ENCODE peak calls at places on chromosomes 11 and 22, in seven cellular contexts. C is mucosa of descending colon; E is left ventricle myocardium inferior; K is kidney; S is CD8-positive, alpha-beta memory T cell; R is gastrocnemius medialis; V is uterus. T is an unnamed sample.

GRCh38 chr22:49244466-49245420 is 582.9 kb downstream of the BRD1 start:
- DNase-seq in C (no peak), E (no peak), K (peak; percentile 43), S (no peak), R (no peak), V (no peak), T (peak; percentile 1)

GRCh38 chr11:74672956-74673895 is 58.0 kb downstream of the CHRDL2 start:
- DNase-seq in C (peak; percentile 67), E (peak; percentile 83), K (peak; percentile 85), S (no peak), R (peak; percentile 70), V (peak; percentile 98), T (peak; percentile 94)

GRCh38 chr11:74932169-74932568 is 16.7 kb downstream of the XRRA1 start:
- DNase-seq in C (no peak), E (no peak), K (no peak), S (no peak), R (no peak), V (no peak), T (peak; percentile 37)

GRCh38 chr11:1869427-1870325 is 16.8 kb downstream of the LSP1 start:
- DNase-seq in C (peak; percentile 52), E (peak; percentile 30), K (peak; percentile 67), S (no peak), R (no peak), V (peak; percentile 52), T (no peak)

GRCh38 chr11:3802016-3802790 is 4.8 kb upstream of the NUP98 start:
- DNase-seq in C (no peak), E (no peak), K (no peak), S (no peak), R (no peak), V (no peak), T (no peak)

GRCh38 chr11:57458060-57458409 is 2.3 kb upstream of the RTN4RL2 start:
- DNase-seq in C (peak; percentile 54), E (no peak), K (no peak), S (peak; percentile 8), R (no peak), V (no peak), T (no peak)

GRCh38 chr11:2742201-2742600 is 42.4 kb upstream of the KCNQ1OT1 start:
- DNase-seq in C (peak; percentile 19), E (peak; percentile 4), K (peak; percentile 57), S (no peak), R (no peak), V (no peak), T (no peak)

GRCh38 chr11:129214710-129215295 is 22.7 kb upstream of the ARHGAP32 start:
- DNase-seq in C (no peak), E (no peak), K (no peak), S (no peak), R (no peak), V (no peak), T (peak; percentile 9)

GRCh38 chr11:62715150-62716130 is 8.0 kb downstream of the GNG3 start:
- DNase-seq in C (peak; percentile 31), E (no peak), K (no peak), S (no peak), R (no peak), V (no peak), T (no peak)
- H3K4me1 ChIP-seq in C (peaks cover 6% of the 10 kb centered on the region), E (peaks cover 70% of the 10 kb centered on the region), K (peaks cover 8% of the 10 kb centered on the region), S (peaks cover 7% of the 10 kb centered on the region), R (no peaks in the 10 kb centered on the region), V (peaks cover under 1% of the 10 kb centered on the region), T (no peaks in the 10 kb centered on the region)

DNA sequence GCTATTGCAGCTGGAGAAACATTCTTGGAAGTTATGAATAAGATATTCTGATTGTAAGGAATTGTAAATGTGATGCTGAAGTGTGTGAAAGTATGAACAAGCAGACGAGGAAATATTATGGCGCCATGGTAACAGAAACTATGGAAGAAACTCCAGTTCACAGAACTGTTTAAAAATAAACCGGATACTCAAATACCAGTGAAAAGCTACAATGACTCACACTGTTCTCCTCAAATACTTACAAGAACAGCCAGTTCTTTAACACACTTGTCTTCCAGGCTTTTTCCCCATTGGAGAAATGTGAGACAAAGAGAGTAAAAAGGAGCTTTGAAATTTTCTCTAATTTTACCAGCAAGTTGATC is 76.7 kb upstream of the ARFGAP3 start:
- DNase-seq in C (no peak), E (no peak), K (no peak), S (no peak), R (no peak), V (no peak), T (no peak)
- H3K4me1 ChIP-seq in C (peaks cover 38% of the 10 kb centered on the region), E (peaks cover 100% of the 10 kb centered on the region), K (peaks cover 38% of the 10 kb centered on the region), S (peaks cover 13% of the 10 kb centered on the region), R (peaks cover 81% of the 10 kb centered on the region), V (peaks cover 30% of the 10 kb centered on the region), T (peaks cover 21% of the 10 kb centered on the region)

GRCh38 chr22:46096051-46096450 is 54.3 kb upstream of the PPARA start:
- DNase-seq in C (no peak), E (no peak), K (no peak), S (no peak), R (no peak), V (no peak), T (no peak)
- H3K4me1 ChIP-seq in C (peaks cover 6% of the 10 kb centered on the region), E (peaks cover 100% of the 10 kb centered on the region), K (peaks cover 26% of the 10 kb centered on the region), S (no peaks in the 10 kb centered on the region), R (peaks cover 94% of the 10 kb centered on the region), V (peaks cover 66% of the 10 kb centered on the region), T (no peaks in the 10 kb centered on the region)

GRCh38 chr22:28112548-28113043 is 193.5 kb upstream of the PITPNB start:
- DNase-seq in C (no peak), E (peak; percentile 48), K (no peak), S (no peak), R (peak; percentile 70), V (peak; percentile 30), T (peak; percentile 10)
- H3K4me1 ChIP-seq in C (no peaks in the 10 kb centered on the region), E (peaks cover 35% of the 10 kb centered on the region), K (peaks cover 3% of the 10 kb centered on the region), S (no peaks in the 10 kb centered on the region), R (peaks cover 23% of the 10 kb centered on the region), V (peaks cover 14% of the 10 kb centered on the region), T (peaks cover 4% of the 10 kb centered on the region)

GRCh38 chr22:50268655-50269113 is 1.5 kb downstream of the MAPK11 start:
- DNase-seq in C (no peak), E (no peak), K (no peak), S (no peak), R (no peak), V (no peak), T (no peak)
- H3K4me1 ChIP-seq in C (peaks cover 38% of the 10 kb centered on the region), E (peaks cover 58% of the 10 kb centered on the region), K (peaks cover 4% of the 10 kb centered on the region), S (peaks cover 18% of the 10 kb centered on the region), R (peaks cover 38% of the 10 kb centered on the region), V (peaks cover 32% of the 10 kb centered on the region), T (peaks cover 17% of the 10 kb centered on the region)

GRCh38 chr11:18347471-18348125 is 25.2 kb downstream of the GTF2H1 start:
- DNase-seq in C (no peak), E (no peak), K (no peak), S (no peak), R (no peak), V (no peak), T (no peak)

DNA sequence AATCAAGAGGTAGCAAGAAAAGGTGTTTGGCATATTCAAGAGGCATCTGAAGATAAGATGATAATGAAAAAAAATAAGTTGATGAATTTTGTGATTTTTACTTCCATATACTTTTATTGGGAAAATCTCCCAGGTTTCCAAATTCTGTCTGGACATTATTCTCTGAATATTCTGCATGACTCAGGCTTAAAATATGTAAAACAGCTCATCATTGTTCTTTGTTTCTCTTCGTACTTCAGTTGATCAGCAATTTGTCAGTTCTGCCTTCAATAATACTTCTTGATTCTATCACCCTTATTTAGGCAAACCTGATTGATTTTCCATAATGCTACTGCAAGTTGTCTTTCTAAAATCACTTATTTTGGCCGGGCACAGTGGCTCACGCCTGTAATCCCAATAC is 30.2 kb downstream of the GTF2H1 start:
- DNase-seq in C (no peak), E (no peak), K (no peak), S (no peak), R (no peak), V (no peak), T (no peak)
- H3K4me1 ChIP-seq in C (no peaks in the 10 kb centered on the region), E (no peaks in the 10 kb centered on the region), K (no peaks in the 10 kb centered on the region), S (no peaks in the 10 kb centered on the region), R (no peaks in the 10 kb centered on the region), V (no peaks in the 10 kb centered on the region), T (no peaks in the 10 kb centered on the region)

GRCh38 chr11:130780437-130780836 is 135.8 kb downstream of the SNX19 start:
- DNase-seq in C (no peak), E (no peak), K (no peak), S (no peak), R (no peak), V (no peak), T (no peak)
- H3K4me1 ChIP-seq in C (no peaks in the 10 kb centered on the region), E (peaks cover 22% of the 10 kb centered on the region), K (peaks cover 5% of the 10 kb centered on the region), S (no peaks in the 10 kb centered on the region), R (no peaks in the 10 kb centered on the region), V (no peaks in the 10 kb centered on the region), T (peaks cover 24% of the 10 kb centered on the region)

GRCh38 chr11:111412293-111412692 is 33.2 kb upstream of the POU2AF1 start:
- DNase-seq in C (no peak), E (no peak), K (no peak), S (no peak), R (no peak), V (no peak), T (no peak)
- H3K4me1 ChIP-seq in C (peaks cover 4% of the 10 kb centered on the region), E (peaks cover 6% of the 10 kb centered on the region), K (peaks cover 11% of the 10 kb centered on the region), S (peaks cover 10% of the 10 kb centered on the region), R (peaks cover 5% of the 10 kb centered on the region), V (no peaks in the 10 kb centered on the region), T (no peaks in the 10 kb centered on the region)

GRCh38 chr22:36163497-36163896 is 2.9 kb upstream of the APOL3 start:
- DNase-seq in C (no peak), E (no peak), K (no peak), S (no peak), R (no peak), V (no peak), T (no peak)
- H3K4me1 ChIP-seq in C (peaks cover 4% of the 10 kb centered on the region), E (peaks cover 37% of the 10 kb centered on the region), K (no peaks in the 10 kb centered on the region), S (peaks cover 58% of the 10 kb centered on the region), R (no peaks in the 10 kb centered on the region), V (no peaks in the 10 kb centered on the region), T (no peaks in the 10 kb centered on the region)

GRCh38 chr11:63970902-63971301 is 3.5 kb upstream of the COX8A start:
- DNase-seq in C (no peak), E (no peak), K (no peak), S (no peak), R (no peak), V (no peak), T (no peak)
- H3K4me1 ChIP-seq in C (peaks cover 6% of the 10 kb centered on the region), E (peaks cover 19% of the 10 kb centered on the region), K (no peaks in the 10 kb centered on the region), S (peaks cover 6% of the 10 kb centered on the region), R (peaks cover 13% of the 10 kb centered on the region), V (peaks cover 7% of the 10 kb centered on the region), T (peaks cover 2% of the 10 kb centered on the region)